ENCODE peak calls at places on chromosomes 11 and 22, in eight cellular contexts. J is lung, M is HCT116, P is lower lobe of right lung, V is AG10803, N is mammary epithelial cell, Y is AG04449, R is brain microvascular endothelial cell. H is an unnamed sample.

GRCh38 chr11:128467610-128468041 is 119.7 kb downstream of the ETS1 start:
- DNase-seq in J (no peak), M (peak), P (no peak), V (peak), N (peak), Y (peak), R (peak), H (peak)

GRCh38 chr11:1218788-1219445 is 3.9 kb upstream of the MUC5B start:
- DNase-seq in J (no peak), M (no peak), P (peak), V (no peak), N (no peak), Y (no peak), R (no peak), H (no peak)

GRCh38 chr11:122741613-122742012 is 86.1 kb downstream of the UBASH3B start:
- DNase-seq in J (peak), M (no peak), P (peak), V (peak), N (no peak), Y (no peak), R (peak), H (peak)

GRCh38 chr11:73982595-73982989 is at the start of gene UCP2:
- DNase-seq in J (peak), M (no peak), P (peak), V (no peak), N (no peak), Y (no peak), R (peak), H (peak)

GRCh38 chr22:43053176-43053575 is 36.0 kb downstream of the TTLL1 start:
- DNase-seq in J (no peak), M (no peak), P (no peak), V (no peak), N (no peak), Y (no peak), R (no peak), H (no peak)

GRCh38 chr11:58524232-58525036 is 16.5 kb upstream of the OR5B21 start:
- DNase-seq in J (peak), M (peak), P (no peak), V (peak), N (peak), Y (peak), R (peak), H (peak)

GRCh38 chr11:1548221-1549070 is 23.6 kb downstream of the DUSP8 start:
- DNase-seq in J (peak), M (peak), P (peak), V (peak), N (peak), Y (no peak), R (peak), H (peak)

GRCh38 chr22:48237466-48237865 is 1475.0 kb downstream of the TBC1D22A start:
- DNase-seq in J (no peak), M (no peak), P (no peak), V (no peak), N (no peak), Y (no peak), R (no peak), H (no peak)

GRCh38 chr11:70298243-70298915 is 27.9 kb downstream of the PPFIA1 start:
- DNase-seq in J (no peak), M (no peak), P (no peak), V (peak), N (peak), Y (no peak), R (no peak), H (no peak)

DNA sequence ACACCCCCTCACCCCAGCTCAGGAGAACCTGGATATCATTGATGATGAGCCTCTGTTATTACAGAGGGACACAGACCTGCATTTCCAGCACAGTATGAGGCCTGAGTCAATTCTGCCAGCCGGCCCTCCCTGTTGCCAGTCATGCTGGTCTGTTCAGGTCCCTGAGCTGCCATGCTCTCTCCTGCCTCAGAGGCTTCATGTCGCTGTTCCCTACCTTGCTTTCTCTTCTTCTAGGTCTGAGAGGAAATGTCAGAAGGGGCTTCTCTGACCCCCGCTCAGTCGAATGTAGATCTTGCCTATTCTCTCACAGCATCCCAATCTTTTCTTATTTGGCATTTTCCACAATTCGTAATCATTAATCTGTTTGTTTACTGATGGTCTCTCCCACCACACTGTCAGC is 21.8 kb upstream of the ABCC8 start:
- DNase-seq in J (no peak), M (no peak), P (no peak), V (no peak), N (no peak), Y (no peak), R (no peak), H (no peak)
- TF ChIP-seq CTCF in J (no peak), M (no peak), P (no peak), V (peak), N (no peak), Y (peak), R (peak), H (peak)

GRCh38 chr11:127182586-127183203 is 182.1 kb upstream of the KIRREL3 start:
- DNase-seq in J (no peak), M (no peak), P (no peak), V (no peak), N (no peak), Y (no peak), R (no peak), H (no peak)
- H3K4me3 ChIP-seq in J (no peak), M (no peak), P (no peak), V (no peak), N (no peak), Y (no peak), R (no peak), H (no peak)

GRCh38 chr11:117945047-117945820 is 16.0 kb upstream of the TMPRSS13 start:
- DNase-seq in J (peak), M (no peak), P (no peak), V (no peak), N (no peak), Y (no peak), R (no peak), H (no peak)
- TF ChIP-seq CTCF in J (no peak), M (no peak), P (no peak), V (no peak), N (no peak), Y (no peak), R (peak), H (no peak)

GRCh38 chr22:19109198-19110063 is 12.8 kb downstream of the DGCR2 start:
- DNase-seq in J (peak), M (no peak), P (no peak), V (peak), N (peak), Y (peak), R (no peak), H (peak)
- H3K4me3 ChIP-seq in J (no peak), M (no peak), P (no peak), V (no peak), N (no peak), Y (no peak), R (no peak), H (no peak)

GRCh38 chr11:106551744-106552671 is 466.3 kb downstream of the GUCY1A2 start:
- DNase-seq in J (no peak), M (no peak), P (no peak), V (no peak), N (no peak), Y (no peak), R (no peak), H (no peak)

GRCh38 chr11:106553304-106553703 is 465.0 kb downstream of the GUCY1A2 start:
- DNase-seq in J (no peak), M (no peak), P (no peak), V (no peak), N (no peak), Y (no peak), R (no peak), H (no peak)

DNA sequence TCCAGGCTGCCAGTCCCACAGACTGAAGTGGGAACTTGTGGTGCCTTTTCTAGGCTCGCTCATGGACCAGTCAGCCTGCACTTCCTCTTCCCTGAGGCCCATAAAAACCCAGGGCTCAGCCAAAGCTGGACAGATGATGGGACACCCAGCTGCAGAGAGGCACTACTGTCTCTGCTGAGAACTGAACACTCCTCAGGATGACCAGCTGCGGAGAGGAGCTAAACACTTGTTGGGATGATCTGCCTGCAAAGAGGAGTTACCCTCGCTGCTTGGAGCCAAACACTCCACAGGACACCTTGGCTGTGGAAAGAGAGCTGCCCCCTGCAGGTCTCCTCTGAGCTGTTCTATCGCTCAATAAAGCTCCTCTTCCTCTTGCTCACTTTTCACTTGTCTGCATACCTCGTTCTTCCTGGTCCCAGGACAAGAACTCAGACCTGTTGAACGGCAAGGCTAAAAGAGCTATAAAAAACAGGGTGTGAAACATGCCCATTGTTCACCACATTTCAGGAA is 465.5 kb downstream of the GUCY1A2 start:
- DNase-seq in J (no peak), M (no peak), P (no peak), V (no peak), N (no peak), Y (no peak), R (no peak), H (no peak)
- TF ChIP-seq CTCF in J (no peak), M (peak), P (no peak), V (no peak), N (peak), Y (no peak), R (no peak), H (no peak)

GRCh38 chr22:32680895-32681294 is 120.6 kb upstream of the TIMP3 start:
- DNase-seq in J (no peak), M (no peak), P (no peak), V (no peak), N (no peak), Y (no peak), R (no peak), H (no peak)
- H3K4me3 ChIP-seq in J (no peak), M (no peak), P (no peak), V (no peak), N (no peak), Y (no peak), R (no peak), H (no peak)

GRCh38 chr22:46761017-46761416 is 1.4 kb upstream of the TBC1D22A start:
- DNase-seq in J (no peak), M (no peak), P (peak), V (no peak), N (no peak), Y (no peak), R (no peak), H (no peak)

GRCh38 chr22:46764140-46764680 is 1.8 kb downstream of the TBC1D22A start:
- DNase-seq in J (no peak), M (no peak), P (no peak), V (no peak), N (no peak), Y (no peak), R (no peak), H (no peak)

GRCh38 chr22:46763051-46763705 is 728 bp downstream of the TBC1D22A start:
- DNase-seq in J (no peak), M (no peak), P (peak), V (no peak), N (no peak), Y (no peak), R (no peak), H (peak)

GRCh38 chr22:46761539-46762237 is 762 bp upstream of the TBC1D22A start:
- DNase-seq in J (no peak), M (no peak), P (peak), V (no peak), N (no peak), Y (no peak), R (no peak), H (no peak)

GRCh38 chr22:46762238-46763050 is at the start of gene TBC1D22A:
- DNase-seq in J (peak), M (peak), P (peak), V (peak), N (peak), Y (no peak), R (peak), H (peak)
- TF ChIP-seq CTCF in J (peak), M (no peak), P (no peak), V (no peak), N (peak), Y (no peak), R (no peak), H (no peak)

DNA sequence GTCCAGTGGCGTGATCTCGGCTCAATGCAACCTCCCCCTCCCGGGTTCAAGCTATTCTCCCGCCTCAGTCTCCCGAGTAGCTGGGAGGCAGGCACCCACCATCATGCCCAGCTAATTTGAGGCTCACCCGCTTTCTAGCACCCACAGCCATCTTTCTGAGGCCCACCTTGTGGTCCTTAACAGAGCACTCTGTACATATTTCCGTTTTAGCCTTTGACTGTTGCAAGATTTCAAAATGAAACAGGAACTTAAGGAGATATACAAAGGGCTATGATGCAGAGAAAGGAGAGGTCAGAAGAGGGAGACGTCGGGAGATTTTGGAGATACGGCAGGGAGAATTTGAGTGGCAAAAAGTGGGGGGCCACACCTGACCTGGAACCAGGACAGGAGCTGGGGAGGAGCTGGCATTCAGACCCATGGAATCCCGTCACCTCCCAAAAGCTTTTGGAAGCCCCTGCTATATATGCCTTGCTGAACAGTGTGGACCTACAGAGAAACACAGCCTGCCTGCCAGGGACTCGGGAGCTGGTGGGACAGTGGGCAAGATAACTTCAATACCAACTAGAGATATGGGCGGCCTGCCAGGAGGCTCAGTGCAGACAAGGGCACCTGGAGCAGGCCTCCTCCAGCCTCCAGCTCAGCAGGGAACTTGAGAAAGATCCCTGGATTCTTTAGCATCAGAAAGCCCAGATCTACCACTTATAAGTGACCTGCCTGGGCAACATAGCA is 8.0 kb upstream of the CLCF1 start:
- DNase-seq in J (no peak), M (no peak), P (no peak), V (no peak), N (no peak), Y (no peak), R (no peak), H (no peak)
- H3K4me3 ChIP-seq in J (no peak), M (no peak), P (no peak), V (no peak), N (no peak), Y (no peak), R (no peak), H (no peak)

H was measured in fibroblast of villous mesenchyme.